ENCODE peak calls at places on chromosomes 2 and 18, in six cellular contexts. I, P, G, D, H and N are unnamed samples.

GRCh38 chr18:77366725-77367641 is 117.3 kb downstream of the GALR1 start:
- DNase-seq in I (no peak), P (no peak), G (no peak), D (no peak), H (no peak), N (no peak)

GRCh38 chr2:23206652-23207051 is 178.3 kb upstream of the KLHL29 start:
- DNase-seq in I (no peak), P (no peak), G (no peak), D (no peak), H (no peak), N (no peak)

GRCh38 chr2:121356058-121356640 is 71.1 kb upstream of the TFCP2L1 start:
- DNase-seq in I (peak), P (peak), G (peak), D (peak), H (peak), N (peak)

GRCh38 chr2:128686498-128686861 is 367.8 kb upstream of the HS6ST1 start:
- DNase-seq in I (no peak), P (no peak), G (no peak), D (no peak), H (no peak), N (no peak)

GRCh38 chr2:96147593-96148201 is 2.5 kb upstream of the DUSP2 start:
- DNase-seq in I (no peak), P (no peak), G (peak), D (no peak), H (no peak), N (peak)

GRCh38 chr2:40797115-40797514 is 345.2 kb upstream of the SLC8A1 start:
- DNase-seq in I (peak), P (no peak), G (no peak), D (no peak), H (no peak), N (no peak)

GRCh38 chr2:216221806-216222205 is 112.7 kb downstream of the XRCC5 start:
- DNase-seq in I (peak), P (no peak), G (no peak), D (no peak), H (peak), N (no peak)

GRCh38 chr2:104952976-104953375 is 84.9 kb upstream of the MRPS9 start:
- DNase-seq in I (no peak), P (no peak), G (no peak), D (no peak), H (no peak), N (no peak)

GRCh38 chr2:129757366-129757914 is 222.0 kb upstream of the RAB6C start:
- DNase-seq in I (no peak), P (no peak), G (no peak), D (no peak), H (no peak), N (peak)

GRCh38 chr18:37246779-37247340 is 318.7 kb downstream of the CELF4 start:
- DNase-seq in I (no peak), P (no peak), G (no peak), D (no peak), H (no peak), N (no peak)

GRCh38 chr2:52128081-52128480 is 1096.1 kb upstream of the NRXN1 start:
- DNase-seq in I (peak), P (no peak), G (no peak), D (no peak), H (peak), N (no peak)

GRCh38 chr2:74507926-74508520 is 528 bp upstream of the PCGF1 start:
- DNase-seq in I (peak), P (no peak), G (peak), D (peak), H (peak), N (peak)

GRCh38 chr2:238924496-238925195 is 76.8 kb downstream of the TWIST2 start:
- DNase-seq in I (no peak), P (no peak), G (no peak), D (no peak), H (no peak), N (no peak)

GRCh38 chr2:157443795-157444642 is at the start of gene CYTIP:
- DNase-seq in I (no peak), P (no peak), G (no peak), D (no peak), H (no peak), N (no peak)

GRCh38 chr2:230305416-230306275 is 21.3 kb upstream of the SP140L start:
- DNase-seq in I (no peak), P (no peak), G (no peak), D (no peak), H (no peak), N (no peak)

GRCh38 chr2:111142101-111142500 is 21.4 kb downstream of the BCL2L11 start:
- DNase-seq in I (no peak), P (no peak), G (no peak), D (no peak), H (no peak), N (no peak)

GRCh38 chr2:223494987-223495386 is 107.2 kb downstream of the SCG2 start:
- DNase-seq in I (peak), P (no peak), G (no peak), D (no peak), H (no peak), N (no peak)

GRCh38 chr2:133768261-133769021 is 200.2 kb upstream of the NCKAP5 start:
- DNase-seq in I (no peak), P (no peak), G (no peak), D (no peak), H (no peak), N (no peak)

GRCh38 chr2:102021776-102022175 is 30.0 kb downstream of the IL1R2 start:
- DNase-seq in I (no peak), P (no peak), G (peak), D (no peak), H (peak), N (no peak)

GRCh38 chr2:227335713-227336112 is 10.7 kb downstream of the MFF start:
- DNase-seq in I (no peak), P (no peak), G (no peak), D (no peak), H (no peak), N (no peak)

GRCh38 chr2:36616947-36617346 is 19.0 kb upstream of the FEZ2 start:
- DNase-seq in I (no peak), P (no peak), G (peak), D (no peak), H (no peak), N (no peak)

GRCh38 chr2:96156926-96157648 is 11.8 kb upstream of the DUSP2 start:
- DNase-seq in I (no peak), P (no peak), G (no peak), D (no peak), H (no peak), N (no peak)

GRCh38 chr2:157785200-157785599 is 90.9 kb downstream of the ACVR1 start:
- DNase-seq in I (peak), P (no peak), G (no peak), D (no peak), H (peak), N (no peak)

GRCh38 chr2:46487667-46488333 is 8.4 kb downstream of the TMEM247 start:
- DNase-seq in I (peak), P (no peak), G (peak), D (no peak), H (peak), N (peak)

GRCh38 chr2:46460241-46460921 is 19.0 kb upstream of the TMEM247 start:
- DNase-seq in I (no peak), P (no peak), G (no peak), D (no peak), H (no peak), N (no peak)

GRCh38 chr2:213246665-213247281 is 37.5 kb upstream of the SPAG16 start:
- DNase-seq in I (peak), P (peak), G (peak), D (peak), H (peak), N (no peak)

GRCh38 chr2:128535928-128536327 is 217.3 kb upstream of the HS6ST1 start:
- DNase-seq in I (peak), P (no peak), G (peak), D (no peak), H (peak), N (no peak)

GRCh38 chr2:168256448-168256847 is 9.1 kb upstream of the STK39 start:
- DNase-seq in I (no peak), P (no peak), G (no peak), D (no peak), H (no peak), N (no peak)

GRCh38 chr18:5534845-5535244 is 9.0 kb downstream of the EPB41L3 start:
- DNase-seq in I (no peak), P (no peak), G (no peak), D (no peak), H (no peak), N (no peak)

GRCh38 chr2:46196871-46197462 is 100.2 kb upstream of the EPAS1 start:
- DNase-seq in I (no peak), P (no peak), G (no peak), D (no peak), H (no peak), N (no peak)

GRCh38 chr2:68720665-68721064 is 13.9 kb upstream of the ARHGAP25 start:
- DNase-seq in I (no peak), P (no peak), G (no peak), D (no peak), H (no peak), N (no peak)

GRCh38 chr2:110991951-110992350 is 128.8 kb upstream of the BCL2L11 start:
- DNase-seq in I (no peak), P (no peak), G (no peak), D (no peak), H (no peak), N (no peak)

GRCh38 chr18:13131241-13131640 is 87.3 kb upstream of the LDLRAD4 start:
- DNase-seq in I (no peak), P (no peak), G (no peak), D (no peak), H (no peak), N (no peak)
- H2BK5ac ChIP-seq in I (no peak), P (no peak), G (no peak), D (no peak), H (no peak), N (no peak)

DNA sequence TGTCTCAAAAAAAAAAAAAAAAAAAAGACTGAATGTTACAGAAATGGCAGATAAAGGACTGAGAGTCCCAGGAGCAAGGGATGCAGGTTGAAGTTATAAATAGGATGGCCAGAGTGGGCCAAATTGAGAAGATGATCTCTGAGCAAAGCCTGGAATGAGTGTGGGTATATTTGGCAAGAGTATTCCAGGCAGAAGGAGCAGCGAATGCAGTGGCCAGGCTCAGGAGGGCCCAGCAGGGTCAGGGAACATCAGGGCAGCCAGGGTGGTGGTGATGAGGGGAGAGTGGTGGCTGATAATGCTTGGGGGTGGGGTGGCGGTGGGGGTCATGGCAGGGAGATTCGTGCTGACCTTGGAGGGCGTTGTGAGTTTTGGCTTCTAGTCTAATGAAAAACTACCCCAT is 141.3 kb upstream of the AGAP1 start:
- DNase-seq in I (no peak), P (no peak), G (no peak), D (no peak), H (no peak), N (no peak)
- H2BK15ac ChIP-seq in I (no peak), P (no peak), G (no peak), D (no peak), H (no peak), N (no peak)

GRCh38 chr18:48967545-48967944 is 16.8 kb upstream of the SMAD7 start:
- DNase-seq in I (no peak), P (no peak), G (no peak), D (no peak), H (no peak), N (no peak)

GRCh38 chr18:48966523-48966922 is 15.8 kb upstream of the SMAD7 start:
- DNase-seq in I (no peak), P (no peak), G (no peak), D (no peak), H (no peak), N (no peak)

GRCh38 chr18:48973731-48974130 is 23.0 kb upstream of the SMAD7 start:
- DNase-seq in I (peak), P (no peak), G (no peak), D (no peak), H (peak), N (no peak)

GRCh38 chr18:48963555-48964480 is 13.1 kb upstream of the SMAD7 start:
- DNase-seq in I (no peak), P (no peak), G (no peak), D (no peak), H (no peak), N (no peak)

GRCh38 chr18:48968412-48969215 is 17.8 kb upstream of the SMAD7 start:
- DNase-seq in I (no peak), P (no peak), G (no peak), D (no peak), H (no peak), N (peak)
- H2BK5ac ChIP-seq in I (no peak), P (no peak), G (no peak), D (peak), H (no peak), N (no peak)

DNA sequence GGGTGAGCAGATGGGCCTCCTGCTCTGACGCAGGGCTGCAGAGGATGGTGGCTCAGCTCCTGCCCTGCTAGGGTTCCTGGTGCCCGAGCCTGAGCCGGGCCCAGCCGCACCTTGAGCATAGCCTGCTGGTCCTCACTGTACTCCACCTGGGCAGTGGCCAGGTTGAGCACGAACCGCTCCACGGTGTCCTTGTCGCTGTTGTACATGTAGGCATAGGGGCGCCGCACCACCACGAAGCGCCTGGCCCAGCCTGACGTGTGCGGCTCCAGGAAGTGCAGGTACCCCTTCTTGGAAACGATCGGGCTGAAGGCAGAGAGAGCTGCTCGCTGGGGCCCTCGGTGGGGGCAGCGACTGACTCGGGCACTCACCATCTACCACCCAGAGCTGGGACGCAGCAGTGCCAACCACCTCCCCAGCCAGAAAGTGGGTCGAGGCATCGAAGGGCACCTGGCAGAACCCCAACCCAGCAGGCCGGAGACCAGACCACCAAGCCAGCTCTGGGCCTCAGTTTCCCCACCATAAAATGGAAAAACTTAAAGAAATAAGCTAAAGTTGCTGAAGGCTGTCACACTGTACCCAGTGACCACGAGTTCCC is 27.3 kb downstream of the AQP12A start:
- DNase-seq in I (no peak), P (no peak), G (no peak), D (no peak), H (no peak), N (no peak)
- H2BK15ac ChIP-seq in I (no peak), P (no peak), G (no peak), D (no peak), H (no peak), N (no peak)

GRCh38 chr2:127400533-127400896 is 12.7 kb upstream of the MAP3K2 start:
- DNase-seq in I (no peak), P (no peak), G (no peak), D (no peak), H (no peak), N (no peak)

GRCh38 chr2:127394464-127394863 is 6.7 kb upstream of the MAP3K2 start:
- DNase-seq in I (no peak), P (no peak), G (no peak), D (no peak), H (no peak), N (no peak)

GRCh38 chr2:127397568-127398238 is 9.9 kb upstream of the MAP3K2 start:
- DNase-seq in I (no peak), P (no peak), G (no peak), D (no peak), H (no peak), N (no peak)

GRCh38 chr2:127400897-127401756 is 13.4 kb upstream of the MAP3K2 start:
- DNase-seq in I (peak), P (no peak), G (peak), D (no peak), H (peak), N (peak)

DNA sequence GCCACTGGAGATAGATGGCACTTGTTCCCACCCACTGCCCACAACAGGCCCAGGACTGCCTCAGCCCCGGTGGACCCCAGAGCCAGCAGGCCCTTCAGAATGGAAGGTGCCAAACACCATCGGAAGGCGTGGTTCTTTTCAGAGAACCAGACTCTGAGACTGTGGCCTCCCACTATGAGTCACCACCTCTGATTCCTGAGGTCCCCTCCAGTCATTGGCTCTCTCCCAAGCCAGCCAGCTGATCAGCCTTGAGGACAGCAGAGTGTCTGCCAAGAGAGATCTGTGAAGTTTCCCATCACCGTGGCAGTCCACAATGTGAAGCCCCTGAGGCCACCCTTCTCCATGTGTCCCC is 10.4 kb upstream of the MAP3K2 start:
- DNase-seq in I (peak), P (no peak), G (peak), D (no peak), H (peak), N (peak)
- H2BK5ac ChIP-seq in I (peak), P (no peak), G (no peak), D (no peak), H (no peak), N (no peak)

GRCh38 chr2:6309415-6310185 is 556.1 kb downstream of the CMPK2 start:
- DNase-seq in I (no peak), P (no peak), G (no peak), D (no peak), H (no peak), N (no peak)

GRCh38 chr2:6312377-6312776 is 553.3 kb downstream of the CMPK2 start:
- DNase-seq in I (no peak), P (no peak), G (no peak), D (no peak), H (no peak), N (no peak)

GRCh38 chr2:6310910-6311215 is 554.8 kb downstream of the CMPK2 start:
- DNase-seq in I (no peak), P (no peak), G (no peak), D (no peak), H (no peak), N (no peak)

GRCh38 chr2:6310186-6310909 is 555.4 kb downstream of the CMPK2 start:
- DNase-seq in I (no peak), P (no peak), G (no peak), D (no peak), H (no peak), N (no peak)

GRCh38 chr2:6314218-6314855 is 551.4 kb downstream of the CMPK2 start:
- DNase-seq in I (no peak), P (no peak), G (no peak), D (no peak), H (no peak), N (no peak)
- H2BK15ac ChIP-seq in I (no peak), P (no peak), G (no peak), D (no peak), H (no peak), N (no peak)

DNA sequence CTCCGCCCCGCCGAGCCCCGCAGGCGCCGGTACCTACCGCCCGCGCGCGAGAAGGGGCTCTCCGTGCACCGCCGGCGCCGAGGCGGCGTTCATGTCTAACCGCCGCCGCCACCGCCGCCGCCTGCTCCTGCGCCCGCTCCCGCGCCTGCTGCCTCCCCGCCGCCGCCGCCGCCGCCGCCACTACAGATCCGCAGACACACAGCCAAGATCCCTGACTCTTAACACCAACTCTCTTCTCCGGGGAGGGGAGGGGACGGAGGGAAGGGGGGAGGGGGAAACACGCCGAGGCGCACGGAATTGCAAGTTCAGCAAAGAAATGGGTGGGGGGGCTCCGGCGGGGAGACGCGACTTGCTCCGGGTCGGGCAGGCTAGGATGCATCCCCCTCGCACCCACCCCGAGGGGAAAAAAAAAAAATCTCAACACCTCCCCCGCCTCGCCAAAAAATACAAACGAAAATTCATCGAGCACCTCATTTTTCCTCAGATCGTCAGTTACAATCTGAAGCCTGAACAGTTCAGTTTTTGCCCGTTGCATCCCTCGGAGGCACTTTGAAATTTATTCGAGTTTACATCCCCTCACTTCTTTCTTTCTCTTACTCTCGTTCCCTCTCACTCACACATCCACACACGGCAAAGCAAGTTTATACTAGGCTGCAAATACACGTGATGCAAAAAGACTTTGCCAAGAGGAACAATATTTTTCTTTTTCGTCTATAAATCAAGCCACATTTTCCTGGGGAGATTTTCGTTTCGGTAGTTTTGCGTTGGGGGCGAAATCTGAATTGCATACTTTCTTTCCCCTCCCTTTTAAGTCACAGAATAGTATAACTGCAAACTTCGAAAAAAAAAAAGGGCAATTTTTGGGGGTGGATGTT is at the start of gene TCF4:
- DNase-seq in I (peak), P (peak), G (peak), D (peak), H (peak), N (peak)
- H2BK5ac ChIP-seq in I (peak), P (peak), G (peak), D (peak), H (peak), N (peak)

GRCh38 chr2:217475791-217476190 is 527.0 kb downstream of the TNS1 start:
- DNase-seq in I (no peak), P (no peak), G (no peak), D (no peak), H (no peak), N (no peak)
- H2BK15ac ChIP-seq in I (no peak), P (no peak), G (no peak), D (no peak), H (no peak), N (no peak)

GRCh38 chr2:19347619-19348562 is 10.5 kb downstream of the OSR1 start:
- DNase-seq in I (peak), P (peak), G (peak), D (peak), H (peak), N (peak)
- H2BK5ac ChIP-seq in I (peak), P (peak), G (no peak), D (peak), H (peak), N (no peak)